ENCODE peak calls at places on chromosomes 11 and 22, in ten cellular contexts. A is kidney epithelial cell, L is mucosa of descending colon, D is IMR-90, K is fibroblast of pulmonary artery, O is fibroblast of lung, J is MCF 10A, Z is HCT116, Y is tibial nerve, I is fibroblast of mammary gland. F is an unnamed sample.

GRCh38 chr11:85627332-85627997 is at the start of gene DLG2:
- DNase-seq in A (no peak), L (no peak), D (peak), K (peak), O (peak), J (peak), Z (no peak), Y (no peak), I (peak), F (no peak)

GRCh38 chr11:126352163-126352562 is 3.3 kb upstream of the ST3GAL4 start:
- DNase-seq in A (no peak), L (no peak), D (no peak), K (no peak), O (no peak), J (no peak), Z (no peak), Y (no peak), I (no peak), F (no peak)

GRCh38 chr22:42800731-42801536 is 56.1 kb downstream of the ARFGAP3 start:
- DNase-seq in A (no peak), L (no peak), D (no peak), K (no peak), O (no peak), J (no peak), Z (no peak), Y (no peak), I (no peak), F (no peak)

GRCh38 chr11:116558504-116559252 is 214.1 kb downstream of the BUD13 start:
- DNase-seq in A (no peak), L (no peak), D (peak), K (peak), O (no peak), J (no peak), Z (no peak), Y (no peak), I (peak), F (no peak)

GRCh38 chr11:93444671-93445073 is 98.5 kb downstream of the SMCO4 start:
- DNase-seq in A (peak), L (peak), D (peak), K (peak), O (no peak), J (peak), Z (no peak), Y (no peak), I (peak), F (no peak)

GRCh38 chr11:126357969-126358762 is 2.7 kb downstream of the ST3GAL4 start:
- DNase-seq in A (no peak), L (no peak), D (no peak), K (no peak), O (no peak), J (no peak), Z (no peak), Y (no peak), I (no peak), F (no peak)

GRCh38 chr11:120097721-120098385 is 40.1 kb downstream of the TRIM29 start:
- DNase-seq in A (no peak), L (no peak), D (no peak), K (no peak), O (no peak), J (no peak), Z (no peak), Y (no peak), I (no peak), F (no peak)

GRCh38 chr11:134784525-134784924 is 372.5 kb upstream of the B3GAT1 start:
- DNase-seq in A (no peak), L (no peak), D (no peak), K (no peak), O (no peak), J (no peak), Z (no peak), Y (no peak), I (no peak), F (no peak)

GRCh38 chr11:3044004-3044403 is 13.2 kb downstream of the CARS1 start:
- DNase-seq in A (no peak), L (no peak), D (peak), K (no peak), O (no peak), J (no peak), Z (no peak), Y (no peak), I (peak), F (no peak)

GRCh38 chr11:110174645-110175310 is 81.6 kb downstream of the ZC3H12C start:
- DNase-seq in A (no peak), L (no peak), D (peak), K (peak), O (peak), J (no peak), Z (no peak), Y (no peak), I (peak), F (no peak)

GRCh38 chr11:75465701-75466531 is 32.9 kb upstream of the KLHL35 start:
- DNase-seq in A (no peak), L (no peak), D (peak), K (peak), O (no peak), J (no peak), Z (no peak), Y (no peak), I (no peak), F (no peak)

GRCh38 chr11:10263929-10264328 is 30.1 kb downstream of the SBF2 start:
- DNase-seq in A (peak), L (no peak), D (peak), K (peak), O (peak), J (no peak), Z (no peak), Y (no peak), I (peak), F (no peak)

GRCh38 chr11:130413383-130414106 is 14.9 kb downstream of the ADAMTS8 start:
- DNase-seq in A (peak), L (no peak), D (peak), K (peak), O (peak), J (peak), Z (no peak), Y (no peak), I (peak), F (no peak)

GRCh38 chr11:128711136-128711535 is 17.3 kb downstream of the FLI1 start:
- DNase-seq in A (no peak), L (no peak), D (peak), K (peak), O (peak), J (peak), Z (no peak), Y (no peak), I (peak), F (no peak)

GRCh38 chr11:15843309-15843857 is 513.0 kb downstream of the SOX6 start:
- DNase-seq in A (no peak), L (no peak), D (peak), K (peak), O (peak), J (no peak), Z (no peak), Y (no peak), I (no peak), F (no peak)

GRCh38 chr11:46528445-46529085 is 65.3 kb downstream of the AMBRA1 start:
- DNase-seq in A (no peak), L (no peak), D (no peak), K (no peak), O (no peak), J (no peak), Z (no peak), Y (no peak), I (no peak), F (no peak)

GRCh38 chr11:104254347-104254746 is 90.4 kb upstream of the PDGFD start:
- DNase-seq in A (no peak), L (peak), D (no peak), K (peak), O (peak), J (peak), Z (peak), Y (no peak), I (peak), F (no peak)

GRCh38 chr11:20612416-20612815 is 13.0 kb downstream of the SLC6A5 start:
- DNase-seq in A (no peak), L (no peak), D (no peak), K (no peak), O (no peak), J (no peak), Z (no peak), Y (no peak), I (no peak), F (no peak)

GRCh38 chr22:47334596-47334995 is 572.1 kb downstream of the TBC1D22A start:
- DNase-seq in A (no peak), L (no peak), D (no peak), K (no peak), O (no peak), J (no peak), Z (no peak), Y (no peak), I (no peak), F (no peak)

GRCh38 chr11:44815917-44816456 is 89.2 kb downstream of the TSPAN18 start:
- DNase-seq in A (no peak), L (no peak), D (no peak), K (no peak), O (no peak), J (no peak), Z (no peak), Y (no peak), I (no peak), F (no peak)

GRCh38 chr11:80846979-80847378 is 1406.1 kb upstream of the TENM4 start:
- DNase-seq in A (no peak), L (no peak), D (no peak), K (peak), O (no peak), J (no peak), Z (no peak), Y (no peak), I (no peak), F (no peak)

GRCh38 chr11:32586576-32587190 is 3.1 kb downstream of the EIF3M start:
- DNase-seq in A (no peak), L (no peak), D (peak), K (peak), O (peak), J (peak), Z (peak), Y (no peak), I (peak), F (no peak)

GRCh38 chr11:65132988-65133700 is 1.2 kb downstream of the SYVN1 start:
- DNase-seq in A (no peak), L (peak), D (no peak), K (no peak), O (no peak), J (peak), Z (peak), Y (no peak), I (no peak), F (peak)

GRCh38 chr11:92775277-92775676 is 194.2 kb upstream of the MTNR1B start:
- DNase-seq in A (no peak), L (no peak), D (no peak), K (no peak), O (no peak), J (no peak), Z (no peak), Y (no peak), I (no peak), F (no peak)

GRCh38 chr22:22076361-22076760 is 93.8 kb upstream of the TOP3B start:
- DNase-seq in A (no peak), L (no peak), D (no peak), K (no peak), O (no peak), J (no peak), Z (no peak), Y (no peak), I (no peak), F (no peak)

GRCh38 chr11:44016546-44017442 is 31.0 kb upstream of the ACCSL start:
- DNase-seq in A (no peak), L (no peak), D (peak), K (no peak), O (no peak), J (no peak), Z (no peak), Y (no peak), I (peak), F (no peak)

GRCh38 chr11:70152244-70152643 is 50.9 kb upstream of the FADD start:
- DNase-seq in A (no peak), L (no peak), D (no peak), K (no peak), O (no peak), J (no peak), Z (no peak), Y (no peak), I (no peak), F (no peak)

GRCh38 chr11:132114743-132115142 is 744.3 kb downstream of the NTM start:
- DNase-seq in A (no peak), L (no peak), D (no peak), K (no peak), O (no peak), J (no peak), Z (no peak), Y (no peak), I (peak), F (no peak)

GRCh38 chr11:128367573-128367972 is 219.8 kb downstream of the ETS1 start:
- DNase-seq in A (no peak), L (no peak), D (no peak), K (no peak), O (no peak), J (no peak), Z (no peak), Y (no peak), I (no peak), F (no peak)

GRCh38 chr22:46042786-46043185 is 65.8 kb upstream of the WNT7B start:
- DNase-seq in A (no peak), L (no peak), D (peak), K (no peak), O (no peak), J (no peak), Z (no peak), Y (no peak), I (peak), F (no peak)

GRCh38 chr22:28316014-28316413 is 363.6 kb downstream of the TTC28 start:
- DNase-seq in A (no peak), L (no peak), D (no peak), K (no peak), O (no peak), J (no peak), Z (no peak), Y (no peak), I (no peak), F (no peak)

GRCh38 chr11:106463154-106463553 is 385.7 kb downstream of the AASDHPPT start:
- DNase-seq in A (no peak), L (no peak), D (no peak), K (no peak), O (no peak), J (no peak), Z (no peak), Y (no peak), I (no peak), F (no peak)

GRCh38 chr22:46547883-46548244 is 10.4 kb upstream of the CELSR1 start:
- DNase-seq in A (peak), L (no peak), D (peak), K (peak), O (peak), J (no peak), Z (no peak), Y (peak), I (peak), F (no peak)

GRCh38 chr11:69905202-69905535 is 86.0 kb upstream of the FGF3 start:
- DNase-seq in A (no peak), L (no peak), D (no peak), K (no peak), O (no peak), J (no peak), Z (no peak), Y (no peak), I (no peak), F (no peak)

GRCh38 chr11:69934861-69935494 is 115.8 kb upstream of the FGF3 start:
- DNase-seq in A (no peak), L (no peak), D (peak), K (no peak), O (no peak), J (peak), Z (peak), Y (no peak), I (no peak), F (no peak)

GRCh38 chr11:77207618-77208313 is 79.7 kb downstream of the MYO7A start:
- DNase-seq in A (no peak), L (no peak), D (no peak), K (peak), O (no peak), J (no peak), Z (no peak), Y (no peak), I (no peak), F (no peak)

GRCh38 chr11:104564921-104565580 is 333.2 kb downstream of the CASP12 start:
- DNase-seq in A (no peak), L (no peak), D (no peak), K (no peak), O (no peak), J (no peak), Z (no peak), Y (no peak), I (no peak), F (no peak)

GRCh38 chr11:64540426-64540825 is 50.6 kb upstream of the SLC22A12 start:
- DNase-seq in A (no peak), L (no peak), D (no peak), K (no peak), O (no peak), J (no peak), Z (no peak), Y (no peak), I (no peak), F (no peak)

GRCh38 chr22:43319661-43320486 is 23.3 kb downstream of the SCUBE1 start:
- DNase-seq in A (no peak), L (no peak), D (no peak), K (no peak), O (no peak), J (no peak), Z (no peak), Y (no peak), I (no peak), F (no peak)

GRCh38 chr11:9178716-9179115 is 86.4 kb downstream of the DENND5A start:
- DNase-seq in A (no peak), L (no peak), D (no peak), K (no peak), O (no peak), J (no peak), Z (no peak), Y (no peak), I (no peak), F (no peak)

GRCh38 chr11:9176136-9176535 is 84.7 kb upstream of the SCUBE2 start:
- DNase-seq in A (no peak), L (no peak), D (no peak), K (no peak), O (no peak), J (no peak), Z (no peak), Y (no peak), I (no peak), F (no peak)

GRCh38 chr11:9180784-9181183 is 84.4 kb downstream of the DENND5A start:
- DNase-seq in A (no peak), L (no peak), D (peak), K (peak), O (no peak), J (peak), Z (no peak), Y (no peak), I (no peak), F (no peak)

GRCh38 chr11:9176550-9176949 is 85.2 kb upstream of the SCUBE2 start:
- DNase-seq in A (no peak), L (no peak), D (peak), K (no peak), O (no peak), J (no peak), Z (no peak), Y (no peak), I (no peak), F (no peak)

GRCh38 chr11:9179141-9179540 is 86.0 kb downstream of the DENND5A start:
- DNase-seq in A (no peak), L (no peak), D (no peak), K (no peak), O (no peak), J (no peak), Z (no peak), Y (no peak), I (no peak), F (peak)
- TF ChIP-seq CTCF in A (no peak), L (no peak), D (no peak), K (no peak), O (no peak), J (no peak), Z (no peak), Y (no peak), I (no peak), F (no peak)

DNA sequence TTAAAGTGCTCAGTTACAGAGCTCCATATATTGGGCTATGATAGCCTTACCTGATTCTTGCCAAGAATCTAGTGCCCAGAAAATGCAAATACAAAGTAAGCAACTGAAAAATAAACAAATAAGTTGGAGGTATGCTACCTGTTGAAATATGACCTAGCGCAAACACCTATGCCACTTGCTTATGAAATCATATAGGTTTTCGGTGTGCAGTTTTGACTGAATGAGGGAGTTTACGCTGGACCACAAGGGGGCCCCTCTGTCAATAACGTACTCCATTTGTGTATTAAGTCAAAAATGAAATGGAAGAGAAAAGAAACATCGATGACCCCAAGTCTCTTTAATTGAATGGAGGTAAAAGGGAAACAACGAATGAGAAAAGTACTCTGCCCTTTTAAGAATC is 84.9 kb upstream of the TRIM77 start:
- DNase-seq in A (no peak), L (no peak), D (no peak), K (no peak), O (no peak), J (no peak), Z (no peak), Y (no peak), I (no peak), F (peak)
- TF ChIP-seq CTCF in A (peak), L (no peak), D (peak), K (no peak), O (no peak), J (no peak), Z (peak), Y (no peak), I (peak), F (peak)

GRCh38 chr22:29817724-29818123 is 20.4 kb downstream of the ASCC2 start:
- DNase-seq in A (no peak), L (no peak), D (no peak), K (no peak), O (no peak), J (no peak), Z (no peak), Y (no peak), I (no peak), F (no peak)

GRCh38 chr22:29816980-29817379 is 21.1 kb downstream of the ASCC2 start:
- DNase-seq in A (no peak), L (no peak), D (no peak), K (no peak), O (no peak), J (no peak), Z (no peak), Y (no peak), I (no peak), F (no peak)

GRCh38 chr22:29824677-29825076 is 13.4 kb downstream of the ASCC2 start:
- DNase-seq in A (no peak), L (no peak), D (no peak), K (no peak), O (no peak), J (no peak), Z (no peak), Y (peak), I (no peak), F (no peak)

GRCh38 chr22:29821790-29822130 is 16.3 kb downstream of the ASCC2 start:
- DNase-seq in A (no peak), L (no peak), D (no peak), K (no peak), O (no peak), J (no peak), Z (no peak), Y (no peak), I (no peak), F (no peak)

GRCh38 chr22:29820941-29821789 is 16.9 kb downstream of the ASCC2 start:
- DNase-seq in A (peak), L (peak), D (peak), K (peak), O (peak), J (peak), Z (peak), Y (peak), I (peak), F (peak)
- TF ChIP-seq CTCF in A (no peak), L (no peak), D (no peak), K (no peak), O (no peak), J (no peak), Z (no peak), Y (no peak), I (no peak), F (no peak)

DNA sequence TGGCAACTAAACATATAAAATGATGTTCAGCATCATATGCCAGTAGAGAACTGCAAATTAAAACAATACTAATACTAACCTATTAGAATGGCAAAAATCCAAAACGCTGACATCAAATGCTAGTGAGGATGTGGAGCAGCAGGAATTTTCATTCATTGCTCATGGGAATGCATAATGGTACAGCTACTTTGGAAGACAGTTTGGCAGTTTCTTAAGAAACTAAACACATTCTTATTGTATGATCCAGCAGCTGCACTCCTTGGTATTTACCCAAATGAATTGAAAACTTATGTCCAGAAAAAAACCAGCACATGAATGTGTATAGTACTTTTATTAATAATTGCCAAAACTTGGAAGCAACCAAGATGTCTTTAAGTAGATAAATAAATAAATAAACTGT is 258.0 kb downstream of the TENM4 start:
- DNase-seq in A (no peak), L (no peak), D (peak), K (peak), O (peak), J (no peak), Z (no peak), Y (no peak), I (peak), F (no peak)
- TF ChIP-seq CTCF in A (no peak), L (no peak), D (no peak), K (no peak), O (no peak), J (no peak), Z (no peak), Y (no peak), I (no peak), F (no peak)

GRCh38 chr22:41507330-41508063 is 36.8 kb downstream of the POLR3H start:
- DNase-seq in A (no peak), L (no peak), D (no peak), K (no peak), O (no peak), J (no peak), Z (no peak), Y (no peak), I (no peak), F (no peak)

GRCh38 chr22:41511521-41511968 is 32.7 kb downstream of the POLR3H start:
- DNase-seq in A (no peak), L (no peak), D (no peak), K (no peak), O (no peak), J (no peak), Z (no peak), Y (no peak), I (no peak), F (no peak)

GRCh38 chr22:41512421-41513194 is 31.7 kb downstream of the POLR3H start:
- DNase-seq in A (peak), L (no peak), D (peak), K (peak), O (peak), J (peak), Z (peak), Y (no peak), I (peak), F (peak)

GRCh38 chr22:41504397-41504796 is 35.5 kb downstream of the ACO2 start:
- DNase-seq in A (no peak), L (no peak), D (no peak), K (no peak), O (no peak), J (peak), Z (no peak), Y (no peak), I (peak), F (no peak)

GRCh38 chr22:41508770-41509170 is 35.5 kb downstream of the POLR3H start:
- DNase-seq in A (no peak), L (no peak), D (no peak), K (no peak), O (no peak), J (no peak), Z (no peak), Y (no peak), I (no peak), F (no peak)
- TF ChIP-seq CTCF in A (peak), L (no peak), D (no peak), K (no peak), O (no peak), J (no peak), Z (no peak), Y (no peak), I (no peak), F (no peak)

F was measured in LNCaP clone FGC.